ENCODE peak calls at places on chromosomes 4 and X, in six cellular contexts. D is HepG2, N is SK-N-SH, S is GM12878, O is K562, P is A549. X is an unnamed sample.

GRCh38 chr4:139279723-139280620 is at the start of gene MGARP:
- DNase-seq in P (peak), S (no peak), D (no peak), O (no peak), N (peak), X (peak)

GRCh38 chr4:187993827-187994226 is 1.7 kb upstream of the ZFP42 start:
- DNase-seq in P (no peak), O (no peak), S (no peak), D (no peak), N (no peak), X (no peak)

GRCh38 chr4:26131053-26131452 is 189.8 kb upstream of the RBPJ start:
- DNase-seq in S (no peak), N (no peak), D (no peak), O (no peak), P (no peak), X (no peak)

GRCh38 chrX:72262077-72262476 is 15.0 kb downstream of the RPS4X start:
- DNase-seq in P (no peak), O (no peak), S (no peak), D (peak), N (no peak), X (no peak)

GRCh38 chrX:140110081-140110650 is 144.8 kb upstream of the CXorf66 start:
- DNase-seq in P (no peak), D (no peak), O (no peak), N (no peak), S (no peak), X (no peak)

GRCh38 chr4:109952612-109953011 is 39.9 kb downstream of the EGF start:
- DNase-seq in P (no peak), D (no peak), N (no peak), O (no peak), S (no peak), X (no peak)

GRCh38 chr4:147848634-147849033 is 116.7 kb downstream of the ARHGAP10 start:
- DNase-seq in D (no peak), P (no peak), N (no peak), S (no peak), O (no peak), X (no peak)

GRCh38 chr4:102390438-102390837 is 45.2 kb upstream of the SLC39A8 start:
- DNase-seq in S (peak), P (no peak), D (no peak), N (no peak), O (no peak), X (no peak)

GRCh38 chr4:61786226-61786625 is 586.1 kb downstream of the ADGRL3 start:
- DNase-seq in D (no peak), N (no peak), S (no peak), O (no peak), P (no peak), X (no peak)

GRCh38 chrX:74419861-74420193 is 1.5 kb upstream of the SLC16A2 start:
- DNase-seq in S (no peak), N (no peak), D (no peak), O (no peak), P (no peak), X (no peak)

GRCh38 chr4:52197351-52197750 is 146.2 kb downstream of the SPATA18 start:
- DNase-seq in N (no peak), D (no peak), S (no peak), P (no peak), O (no peak), X (no peak)

GRCh38 chrX:51860679-51861078 is 32.7 kb upstream of the MAGED1 start:
- DNase-seq in P (no peak), D (peak), N (peak), S (no peak), O (peak), X (no peak)

GRCh38 chr4:122003335-122003734 is 51.5 kb upstream of the TRPC3 start:
- DNase-seq in P (peak), S (peak), N (peak), D (peak), O (peak), X (peak)

GRCh38 chr4:73599182-73599581 is 21.1 kb downstream of the RASSF6 start:
- DNase-seq in S (no peak), P (peak), N (no peak), D (peak), O (peak), X (no peak)

GRCh38 chr4:131488772-131489171 is 1660.3 kb upstream of the PCDH10 start:
- DNase-seq in D (no peak), O (no peak), S (no peak), N (no peak), P (no peak), X (no peak)

GRCh38 chr4:69833251-69833650 is 26.7 kb downstream of the SULT1E1 start:
- DNase-seq in N (no peak), D (no peak), O (no peak), P (no peak), S (no peak), X (no peak)

GRCh38 chr4:148935179-148935578 is 493.0 kb upstream of the NR3C2 start:
- DNase-seq in N (no peak), S (no peak), D (no peak), P (no peak), O (no peak), X (no peak)

GRCh38 chr4:4519296-4519898 is 22.5 kb downstream of the STX18 start:
- DNase-seq in S (no peak), D (no peak), N (peak), P (peak), O (peak), X (no peak)

GRCh38 chrX:103688949-103689348 is 2.5 kb upstream of the MORF4L2 start:
- DNase-seq in P (peak), N (peak), O (no peak), D (peak), S (no peak), X (no peak)

GRCh38 chr4:15007201-15007600 is 4.9 kb downstream of the CPEB2 start:
- DNase-seq in P (no peak), S (no peak), N (peak), D (no peak), O (no peak), X (no peak)

GRCh38 chrX:48965959-48966358 is 5.7 kb downstream of the KCND1 start:
- DNase-seq in N (no peak), S (no peak), O (no peak), P (no peak), D (no peak), X (no peak)
- TF ChIP-seq CHD2 in N (no peak), S (no peak), O (no peak), P (no peak), D (no peak), X (no peak)

DNA sequence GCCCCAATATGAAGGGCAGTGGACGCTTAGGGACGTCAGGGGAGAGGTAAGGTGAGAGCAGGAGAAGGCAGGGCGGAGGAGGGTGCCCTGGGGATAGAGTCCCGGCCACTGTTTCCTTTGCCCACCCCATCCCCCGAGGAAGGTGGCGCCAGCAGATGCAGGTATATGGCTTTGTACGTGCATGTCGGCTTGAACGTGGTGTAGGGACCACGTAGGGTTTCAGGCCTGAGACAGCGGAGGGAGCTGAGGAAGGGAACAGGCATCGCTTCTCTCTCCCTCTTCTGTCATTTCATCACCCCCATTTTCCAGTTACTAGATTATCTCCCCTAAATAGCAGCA is 97.9 kb downstream of the PHKA2 start:
- DNase-seq in S (no peak), N (no peak), O (no peak), P (no peak), D (no peak), X (no peak)
- TF ChIP-seq CHD2 in S (no peak), N (no peak), O (no peak), P (no peak), D (no peak), X (no peak)

GRCh38 chr4:88005086-88005485 is 2.3 kb upstream of the PKD2 start:
- DNase-seq in O (no peak), P (no peak), N (no peak), S (no peak), D (no peak), X (no peak)
- TF ChIP-seq CHD2 in O (no peak), P (no peak), N (no peak), S (no peak), D (no peak), X (no peak)

DNA sequence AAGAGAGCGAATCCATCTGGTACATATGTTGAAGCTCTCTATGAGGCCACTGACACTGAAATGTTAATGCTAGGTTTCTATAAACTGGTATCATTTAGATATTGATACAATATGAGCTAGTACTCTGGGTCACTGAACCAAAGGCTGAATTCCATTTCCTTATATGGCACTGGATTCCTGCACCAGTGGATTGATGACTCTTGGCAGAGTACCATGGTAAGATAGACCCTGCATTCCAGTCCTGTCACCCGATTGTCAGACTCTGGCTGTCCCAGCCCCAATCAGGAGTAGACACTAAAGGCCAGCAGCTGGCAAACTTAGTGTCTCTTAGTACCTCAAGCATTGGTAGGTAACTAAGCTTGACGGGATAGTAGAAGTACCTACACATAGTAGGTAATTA is 44.0 kb upstream of the EOLA2 start:
- DNase-seq in S (no peak), O (no peak), P (no peak), D (peak), N (no peak), X (no peak)
- TF ChIP-seq CHD2 in S (no peak), O (no peak), P (no peak), D (no peak), N (no peak), X (no peak)

GRCh38 chr4:2105559-2105958 is 46.4 kb downstream of the NAT8L start:
- DNase-seq in D (no peak), P (no peak), S (no peak), O (no peak), N (no peak), X (no peak)
- TF ChIP-seq CHD2 in D (no peak), P (no peak), S (no peak), O (no peak), N (no peak), X (no peak)

GRCh38 chr4:166162327-166162726 is 289.3 kb downstream of the TLL1 start:
- DNase-seq in S (no peak), N (no peak), O (no peak), D (no peak), P (no peak), X (no peak)

GRCh38 chr4:166169111-166169510 is 296.1 kb downstream of the TLL1 start:
- DNase-seq in N (no peak), S (no peak), D (peak), O (no peak), P (no peak), X (peak)

DNA sequence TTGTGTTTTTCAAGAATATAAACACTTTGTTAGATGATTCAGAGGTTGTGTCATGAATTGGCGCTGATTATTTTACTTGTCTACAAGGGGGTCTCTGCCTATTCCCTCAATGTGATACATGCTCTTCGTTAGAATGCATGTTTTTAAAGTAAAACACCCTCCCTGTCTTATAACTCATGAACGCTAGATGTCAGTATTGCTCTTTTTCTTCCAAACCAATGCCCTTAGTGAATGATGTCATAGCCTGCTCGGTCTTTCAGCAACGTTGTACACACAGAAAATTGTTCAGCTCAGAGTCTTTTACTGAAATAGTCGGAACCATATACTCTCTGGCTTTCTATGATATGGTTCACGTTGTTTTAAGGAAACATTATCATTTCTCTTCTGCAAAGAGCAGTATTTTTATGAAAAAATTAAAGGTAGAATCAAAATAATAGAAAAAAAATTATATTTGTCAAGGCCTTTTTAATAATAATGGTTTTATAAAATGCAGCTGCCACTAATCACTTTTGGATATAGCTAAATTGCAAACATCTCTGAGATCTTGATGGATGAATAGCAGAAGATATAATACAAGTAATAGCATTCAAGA is 292.9 kb downstream of the TLL1 start:
- DNase-seq in N (peak), S (peak), P (peak), O (peak), D (peak), X (no peak)
- TF ChIP-seq CHD2 in N (no peak), S (no peak), P (no peak), O (no peak), D (no peak), X (no peak)